ENCODE peak calls at places on chromosomes 7 and 10, in eight cellular contexts. H, K, W, E, Y, J, L and R are unnamed samples.

GRCh38 chr7:27123477-27124053 is 7.0 kb downstream of the HOXA4 start:
- DNase-seq in H (no peak), K (no peak), W (no peak), E (no peak), Y (no peak), J (no peak), L (no peak), R (peak)

GRCh38 chr7:24716480-24717246 is 40.6 kb downstream of the GSDME start:
- DNase-seq in H (no peak), K (no peak), W (no peak), E (peak), Y (no peak), J (no peak), L (no peak), R (no peak)

GRCh38 chr10:50224330-50224952 is 26.9 kb downstream of the ASAH2 start:
- DNase-seq in H (peak), K (no peak), W (peak), E (no peak), Y (peak), J (no peak), L (peak), R (no peak)

GRCh38 chr10:74008212-74008731 is 10.4 kb downstream of the VCL start:
- DNase-seq in H (peak), K (no peak), W (no peak), E (no peak), Y (no peak), J (no peak), L (peak), R (no peak)

GRCh38 chr7:46170792-46171191 is 249.7 kb upstream of the IGFBP3 start:
- DNase-seq in H (no peak), K (no peak), W (no peak), E (no peak), Y (no peak), J (no peak), L (no peak), R (no peak)

GRCh38 chr10:48509974-48510692 is 94.7 kb downstream of the ARHGAP22 start:
- DNase-seq in H (no peak), K (no peak), W (no peak), E (no peak), Y (no peak), J (no peak), L (no peak), R (no peak)

GRCh38 chr7:105854516-105854915 is 21.9 kb downstream of the ATXN7L1 start:
- DNase-seq in H (no peak), K (no peak), W (no peak), E (no peak), Y (no peak), J (no peak), L (no peak), R (no peak)

GRCh38 chr7:158763454-158764033 is 58.9 kb upstream of the NCAPG2 start:
- DNase-seq in H (no peak), K (no peak), W (no peak), E (no peak), Y (no peak), J (peak), L (no peak), R (no peak)

GRCh38 chr7:157580324-157580723 is 243.5 kb downstream of the DNAJB6 start:
- DNase-seq in H (no peak), K (no peak), W (no peak), E (no peak), Y (no peak), J (no peak), L (no peak), R (no peak)

GRCh38 chr7:39645482-39646407 is 22.4 kb downstream of the RALA start:
- DNase-seq in H (no peak), K (no peak), W (no peak), E (no peak), Y (no peak), J (no peak), L (no peak), R (no peak)

GRCh38 chr10:122097935-122098334 is 109.0 kb downstream of the TACC2 start:
- DNase-seq in H (no peak), K (no peak), W (no peak), E (no peak), Y (no peak), J (no peak), L (no peak), R (no peak)

GRCh38 chr7:12942599-12942998 is 255.2 kb downstream of the ARL4A start:
- DNase-seq in H (no peak), K (no peak), W (peak), E (no peak), Y (no peak), J (no peak), L (no peak), R (no peak)

GRCh38 chr10:79282388-79282787 is 64.9 kb upstream of the PPIF start:
- DNase-seq in H (no peak), K (no peak), W (no peak), E (no peak), Y (no peak), J (no peak), L (no peak), R (no peak)

GRCh38 chr7:16741676-16742075 is 11.9 kb upstream of the TSPAN13 start:
- DNase-seq in H (no peak), K (no peak), W (no peak), E (no peak), Y (no peak), J (no peak), L (no peak), R (no peak)

GRCh38 chr7:12178317-12178716 is 32.8 kb upstream of the TMEM106B start:
- DNase-seq in H (no peak), K (no peak), W (no peak), E (no peak), Y (no peak), J (no peak), L (no peak), R (no peak)

GRCh38 chr10:91381562-91381923 is 28.6 kb upstream of the HECTD2 start:
- DNase-seq in H (no peak), K (no peak), W (peak), E (no peak), Y (no peak), J (peak), L (no peak), R (no peak)

GRCh38 chr10:111656066-111656465 is 527.5 kb downstream of the GPAM start:
- DNase-seq in H (no peak), K (no peak), W (no peak), E (no peak), Y (no peak), J (no peak), L (no peak), R (no peak)

GRCh38 chr10:91190876-91191580 is 29.4 kb upstream of the PCGF5 start:
- DNase-seq in H (peak), K (no peak), W (no peak), E (no peak), Y (no peak), J (no peak), L (no peak), R (no peak)

GRCh38 chr7:44223362-44224114 is 22.8 kb downstream of the YKT6 start:
- DNase-seq in H (no peak), K (no peak), W (no peak), E (no peak), Y (no peak), J (peak), L (no peak), R (no peak)

GRCh38 chr7:94222516-94222915 is 172.2 kb upstream of the COL1A2 start:
- DNase-seq in H (no peak), K (no peak), W (no peak), E (no peak), Y (no peak), J (no peak), L (no peak), R (no peak)

GRCh38 chr7:141071260-141071854 is 2.5 kb upstream of the TMEM178B start:
- DNase-seq in H (peak), K (peak), W (peak), E (no peak), Y (no peak), J (peak), L (peak), R (no peak)

GRCh38 chr10:88095291-88095721 is 231.9 kb downstream of the PTEN start:
- DNase-seq in H (peak), K (no peak), W (peak), E (no peak), Y (no peak), J (no peak), L (no peak), R (no peak)

GRCh38 chr10:71083457-71083975 is 128.9 kb upstream of the UNC5B start:
- DNase-seq in H (no peak), K (no peak), W (no peak), E (no peak), Y (no peak), J (no peak), L (no peak), R (peak)

GRCh38 chr10:16644146-16644545 is 122.5 kb upstream of the C1QL3 start:
- DNase-seq in H (no peak), K (no peak), W (no peak), E (no peak), Y (no peak), J (no peak), L (no peak), R (no peak)

GRCh38 chr7:18772567-18772965 is 277.0 kb downstream of the HDAC9 start:
- DNase-seq in H (no peak), K (no peak), W (no peak), E (no peak), Y (no peak), J (no peak), L (no peak), R (no peak)

GRCh38 chr7:47087866-47088265 is 494.0 kb downstream of the TNS3 start:
- DNase-seq in H (peak), K (no peak), W (no peak), E (no peak), Y (no peak), J (no peak), L (no peak), R (no peak)

GRCh38 chr10:79022565-79023488 is 45.9 kb upstream of the ZMIZ1 start:
- DNase-seq in H (no peak), K (no peak), W (no peak), E (no peak), Y (no peak), J (peak), L (peak), R (no peak)

GRCh38 chr7:124085168-124085567 is 52.3 kb upstream of the TMEM229A start:
- DNase-seq in H (no peak), K (peak), W (peak), E (no peak), Y (no peak), J (no peak), L (no peak), R (no peak)

GRCh38 chr7:55567495-55568070 is 4.7 kb downstream of the VOPP1 start:
- DNase-seq in H (no peak), K (no peak), W (no peak), E (no peak), Y (no peak), J (no peak), L (no peak), R (no peak)

GRCh38 chr10:33483124-33483794 is 148.8 kb upstream of the NRP1 start:
- DNase-seq in H (no peak), K (no peak), W (no peak), E (no peak), Y (no peak), J (no peak), L (no peak), R (no peak)

GRCh38 chr10:15106352-15107013 is 9.3 kb downstream of the RPP38 start:
- DNase-seq in H (no peak), K (peak), W (peak), E (peak), Y (peak), J (peak), L (peak), R (peak)